ENCODE peak calls at places on chromosomes 5 and 9, in five cellular contexts. F is GM23338, P is fibroblast of lung, R is endothelial cell of umbilical vein, Q is PC-3. B is an unnamed sample.

GRCh38 chr9:126704157-126704941 is 90.6 kb downstream of the LMX1B start:
- DNase-seq in P (peak), R (no peak), F (no peak), Q (peak), B (peak)

GRCh38 chr5:134003957-134004625 is 684 bp downstream of the VDAC1 start:
- DNase-seq in Q (no peak), R (peak), F (peak), P (peak), B (no peak)

GRCh38 chr5:73170522-73170921 is 2.5 kb upstream of the TMEM174 start:
- DNase-seq in Q (peak), R (peak), P (peak), F (peak), B (no peak)

GRCh38 chr9:7056237-7056636 is 298.5 kb downstream of the KDM4C start:
- DNase-seq in Q (no peak), R (no peak), P (no peak), F (no peak), B (no peak)

GRCh38 chr5:11385901-11386293 is 518.3 kb downstream of the CTNND2 start:
- DNase-seq in R (no peak), F (peak), Q (no peak), P (no peak), B (no peak)

GRCh38 chr5:60510049-60510448 is 189.9 kb downstream of the DEPDC1B start:
- DNase-seq in F (no peak), P (no peak), R (no peak), Q (no peak), B (no peak)

GRCh38 chr5:6808462-6808861 is 95.2 kb downstream of the TENT4A start:
- DNase-seq in Q (no peak), F (no peak), R (no peak), P (no peak), B (no peak)

GRCh38 chr5:127878174-127878750 is 175.1 kb downstream of the CCDC192 start:
- DNase-seq in Q (peak), F (peak), R (peak), P (peak), B (peak)

GRCh38 chr5:39448504-39449128 is 23.8 kb upstream of the DAB2 start:
- DNase-seq in P (no peak), R (no peak), Q (no peak), F (peak), B (no peak)

GRCh38 chr5:94508421-94509148 is 109.8 kb downstream of the KIAA0825 start:
- DNase-seq in P (no peak), Q (no peak), R (no peak), F (no peak), B (no peak)

GRCh38 chr5:98296426-98296825 is 477.0 kb upstream of the RGMB start:
- DNase-seq in R (no peak), P (peak), F (peak), Q (peak), B (no peak)

GRCh38 chr9:570187-570586 is 271.3 kb upstream of the DMRT1 start:
- DNase-seq in R (no peak), F (no peak), P (no peak), Q (no peak), B (no peak)

GRCh38 chr9:80503692-80504400 is 932.1 kb downstream of the TLE4 start:
- DNase-seq in R (no peak), P (peak), F (no peak), Q (no peak), B (no peak)

GRCh38 chr9:99859395-99859980 is 37.8 kb downstream of the NR4A3 start:
- DNase-seq in Q (peak), F (peak), R (no peak), P (no peak), B (no peak)

GRCh38 chr5:1212271-1212670 is 10.9 kb downstream of the SLC6A19 start:
- DNase-seq in R (no peak), Q (no peak), F (no peak), P (no peak), B (no peak)

GRCh38 chr5:36070687-36071571 is 4.2 kb upstream of the UGT3A2 start:
- DNase-seq in F (no peak), Q (no peak), P (no peak), R (peak), B (no peak)

GRCh38 chr5:608286-609087 is 3.7 kb upstream of the CEP72 start:
- DNase-seq in Q (no peak), R (no peak), F (no peak), P (no peak), B (no peak)

GRCh38 chr9:7636297-7636696 is 163.3 kb downstream of the DMAC1 start:
- DNase-seq in F (no peak), Q (no peak), P (no peak), R (no peak), B (no peak)

GRCh38 chr9:122806661-122807060 is 6.7 kb downstream of the OR1K1 start:
- DNase-seq in P (no peak), R (no peak), Q (no peak), F (no peak), B (no peak)

GRCh38 chr5:133827001-133827400 is 141.4 kb downstream of the C5orf15 start:
- DNase-seq in R (no peak), Q (no peak), F (no peak), P (no peak), B (peak)

GRCh38 chr5:53362521-53362941 is 117.9 kb upstream of the FST start:
- DNase-seq in P (peak), Q (peak), F (no peak), R (peak), B (peak)

DNA sequence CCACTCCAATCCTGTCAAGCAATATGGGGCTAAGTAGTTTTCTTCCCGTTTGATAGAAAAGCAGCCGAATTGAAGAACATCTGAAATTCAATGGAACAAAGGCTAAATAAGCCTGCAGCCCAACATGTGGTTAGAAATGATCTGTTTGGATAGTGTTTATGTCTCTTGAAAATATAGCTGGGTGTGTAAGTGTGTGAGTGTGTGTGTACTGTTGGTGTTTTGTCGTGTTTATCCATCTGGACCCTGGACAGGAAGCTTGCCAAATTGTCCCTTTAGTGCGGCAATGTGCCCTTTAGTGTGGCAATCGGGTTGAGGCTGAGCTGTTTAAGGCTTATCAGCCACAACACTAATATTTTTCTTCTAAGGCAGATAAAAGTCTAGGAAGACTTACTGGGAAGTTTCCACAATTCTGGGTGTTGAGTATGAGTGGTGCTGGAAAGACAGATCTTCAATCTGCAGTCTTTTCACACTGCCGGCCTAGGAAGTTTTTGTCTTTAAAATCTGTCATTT is 180.2 kb downstream of the YTHDC2 start:
- DNase-seq in R (no peak), P (peak), F (no peak), Q (no peak), B (no peak)
- H2AFZ ChIP-seq in R (no peak), P (no peak), F (peak), Q (no peak), B (no peak)

DNA sequence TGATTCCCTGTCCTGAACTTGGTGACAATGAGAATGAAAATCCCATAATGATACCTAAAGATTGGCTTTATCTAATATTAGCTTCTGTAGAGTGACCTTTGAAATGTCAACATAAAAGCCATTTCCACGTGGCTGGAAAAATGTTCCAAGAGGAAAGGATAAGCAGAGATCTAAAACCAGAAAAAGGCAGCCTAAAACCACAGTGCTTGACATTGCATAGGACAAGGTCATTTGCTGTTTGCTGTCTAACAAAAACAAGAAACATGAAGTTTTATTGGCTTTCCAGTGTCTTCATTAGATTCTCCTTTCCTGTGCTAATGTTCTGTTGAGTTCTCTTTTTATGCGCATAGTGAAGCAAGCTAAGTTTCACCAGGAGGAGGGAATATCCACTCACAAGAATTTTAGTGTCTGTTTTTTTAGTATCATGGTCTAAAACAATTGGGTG is 44.6 kb downstream of the CPEB4 start:
- DNase-seq in F (no peak), Q (no peak), P (no peak), R (no peak), B (no peak)
- TF ChIP-seq EZH2 in F (no peak), Q (no peak), P (no peak), R (no peak), B (no peak)

DNA sequence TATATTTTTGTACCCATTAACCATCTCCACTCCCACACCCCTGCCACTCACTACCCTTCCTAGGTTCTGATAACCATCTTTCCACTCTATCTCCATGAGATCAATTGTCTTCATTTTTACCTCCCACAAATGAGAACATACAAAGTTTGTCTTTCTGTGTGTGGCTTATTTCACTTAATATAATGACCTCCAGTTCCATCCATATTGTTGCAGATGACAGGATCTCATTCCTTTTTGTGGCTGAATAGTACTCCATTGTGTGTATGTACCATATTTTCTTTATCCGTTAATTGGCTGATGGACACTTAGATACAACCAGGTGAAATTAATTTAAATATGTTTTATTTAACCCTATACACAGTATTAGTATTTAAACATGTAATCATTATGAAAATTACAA is 552.9 kb downstream of the PDE4D start:
- DNase-seq in F (no peak), P (no peak), R (no peak), Q (no peak), B (no peak)
- H2AFZ ChIP-seq in F (no peak), P (no peak), R (no peak), Q (no peak), B (no peak)

GRCh38 chr9:77014597-77015263 is 4.7 kb upstream of the FOXB2 start:
- DNase-seq in Q (no peak), F (peak), P (no peak), R (no peak), B (no peak)

GRCh38 chr9:77013932-77014596 is 5.4 kb upstream of the FOXB2 start:
- DNase-seq in R (no peak), P (no peak), Q (no peak), F (peak), B (no peak)

GRCh38 chr9:77016111-77016525 is 3.3 kb upstream of the FOXB2 start:
- DNase-seq in Q (no peak), P (no peak), R (no peak), F (peak), B (no peak)

GRCh38 chr9:77016526-77017504 is 2.6 kb upstream of the FOXB2 start:
- DNase-seq in F (peak), R (no peak), P (no peak), Q (no peak), B (no peak)

GRCh38 chr9:77015291-77016048 is 4.0 kb upstream of the FOXB2 start:
- DNase-seq in F (peak), R (no peak), P (no peak), Q (no peak), B (no peak)
- TF ChIP-seq EZH2 in F (peak), R (peak), P (peak), Q (no peak), B (no peak)

DNA sequence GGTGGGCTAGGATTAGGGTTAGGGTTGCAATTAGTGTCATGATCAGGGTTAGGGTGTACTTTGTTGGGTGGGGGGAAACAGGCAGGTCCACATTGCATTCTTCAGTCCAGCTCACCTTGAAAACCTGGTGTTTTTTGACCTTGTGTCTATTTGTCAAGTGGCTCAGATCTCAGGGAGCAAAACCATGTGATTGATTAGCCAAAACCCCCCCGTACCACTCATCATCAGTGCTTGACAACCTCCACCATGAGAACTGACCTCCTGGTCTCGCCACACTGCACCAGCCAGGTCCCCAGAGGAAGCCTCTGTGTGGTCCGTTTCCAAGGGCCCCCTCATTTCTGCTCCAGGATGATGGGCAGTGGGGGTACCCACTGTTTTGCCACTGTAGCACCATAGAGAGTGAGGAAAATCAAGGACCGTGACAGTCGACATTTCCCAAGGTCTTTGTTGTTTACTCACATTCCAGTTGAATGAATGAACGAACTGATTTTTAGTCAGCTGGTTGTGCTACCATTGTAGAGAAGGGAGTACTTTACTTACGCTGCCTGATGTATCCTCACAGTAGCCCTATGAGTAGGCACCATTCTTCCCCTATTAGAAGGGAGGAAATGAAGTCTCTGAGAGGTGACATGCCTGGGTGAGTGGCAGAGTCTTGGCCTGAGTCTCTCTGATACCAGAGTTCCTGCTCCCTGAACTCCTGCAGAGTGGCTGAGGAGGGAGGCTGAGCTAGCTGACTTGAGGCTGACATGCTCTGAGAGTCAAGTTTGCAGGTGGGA is 84.8 kb downstream of the RAD23B start:
- DNase-seq in R (peak), Q (peak), P (no peak), F (no peak), B (no peak)
- H2AFZ ChIP-seq in R (peak), Q (no peak), P (no peak), F (no peak), B (no peak)

GRCh38 chr9:114098021-114098659 is 952 bp downstream of the KIF12 start:
- DNase-seq in P (no peak), F (peak), Q (peak), R (no peak), B (no peak)

GRCh38 chr9:114099523-114100270 is 605 bp upstream of the KIF12 start:
- DNase-seq in R (no peak), P (no peak), F (no peak), Q (no peak), B (no peak)

GRCh38 chr9:114097613-114098020 is 1.5 kb downstream of the KIF12 start:
- DNase-seq in P (no peak), Q (peak), R (peak), F (no peak), B (no peak)

GRCh38 chr9:114100536-114100935 is 1.4 kb upstream of the KIF12 start:
- DNase-seq in Q (no peak), F (no peak), P (no peak), R (peak), B (no peak)

GRCh38 chr9:114098660-114099522 is at the start of gene KIF12:
- DNase-seq in R (no peak), F (peak), P (no peak), Q (peak), B (no peak)
- TF ChIP-seq EZH2 in R (no peak), F (peak), P (peak), Q (no peak), B (no peak)

DNA sequence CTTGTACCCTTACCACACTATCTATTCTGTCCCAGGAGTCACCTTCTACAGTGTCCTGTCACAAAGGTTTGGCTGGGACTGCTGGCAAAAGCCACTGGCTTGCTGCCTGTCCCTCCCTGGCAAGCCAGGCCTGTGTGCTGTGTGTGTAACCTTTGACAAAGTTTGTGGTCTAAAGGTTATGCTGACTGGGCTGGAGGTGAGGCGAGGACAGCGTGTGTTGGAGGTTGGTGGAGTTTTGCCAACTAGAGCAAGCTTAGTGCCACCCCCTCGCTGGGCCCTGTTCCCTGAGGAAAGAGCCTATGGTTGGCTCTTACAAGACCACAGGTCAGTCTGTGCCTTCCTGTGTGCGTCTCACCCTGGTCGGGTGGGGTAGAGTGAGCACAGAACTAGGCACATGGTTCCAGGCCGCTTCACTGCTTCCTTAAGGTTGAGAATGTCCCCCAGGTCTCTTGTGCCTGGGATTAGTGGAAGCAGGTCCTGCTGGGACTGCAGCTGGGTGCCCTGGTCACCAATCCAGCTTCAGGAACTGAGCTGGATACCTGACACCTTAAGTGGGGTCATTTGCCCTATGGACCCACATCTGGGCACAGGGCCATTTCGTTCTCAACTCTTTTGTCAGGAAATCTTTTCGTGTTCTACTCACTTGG is 152.2 kb downstream of the GADD45G start:
- DNase-seq in P (peak), R (no peak), Q (no peak), F (no peak), B (no peak)
- H2AFZ ChIP-seq in P (no peak), R (no peak), Q (no peak), F (no peak), B (no peak)

DNA sequence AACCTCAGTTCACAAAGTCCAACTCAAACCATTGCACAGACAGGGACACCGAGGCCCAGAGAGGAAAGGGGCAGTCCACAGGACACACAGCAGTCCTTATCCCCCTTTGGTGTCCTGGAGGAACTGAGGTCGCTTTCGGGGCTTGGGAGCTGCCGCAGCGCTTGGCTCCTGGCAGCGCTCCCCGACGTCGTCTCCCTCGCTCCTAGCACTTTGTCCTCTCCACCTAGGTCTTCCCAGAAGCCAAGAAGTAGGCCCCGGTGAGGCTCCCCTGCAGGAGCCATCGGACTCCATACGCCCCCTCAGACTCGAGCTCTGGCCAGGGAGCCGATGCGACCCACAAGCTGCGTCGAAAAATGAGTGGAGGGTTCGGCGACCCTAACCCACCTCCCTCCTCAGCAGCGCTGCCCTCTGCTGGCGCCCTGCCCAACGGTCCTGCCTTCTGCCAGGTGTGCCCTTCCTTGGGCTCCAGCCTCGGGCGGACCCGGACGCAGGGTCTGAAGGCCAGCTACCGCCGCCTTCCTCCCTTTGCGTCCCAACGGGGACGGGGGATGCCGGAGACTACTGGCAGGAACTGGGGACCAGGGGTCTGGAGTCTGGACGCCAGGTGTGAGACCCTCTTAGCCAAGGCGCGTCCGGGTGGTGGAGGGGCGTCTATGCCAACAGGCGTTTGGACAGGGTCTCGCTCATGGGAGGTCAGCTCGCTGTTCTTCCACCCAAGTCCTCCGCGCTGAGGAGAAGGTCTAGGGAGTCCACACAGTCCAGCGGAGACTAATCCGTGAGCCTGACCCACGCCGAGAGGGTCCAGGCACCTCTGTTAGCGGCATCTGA is 2.1 kb upstream of the PRDM12 start:
- DNase-seq in R (no peak), Q (no peak), P (no peak), F (peak), B (no peak)
- TF ChIP-seq EZH2 in R (peak), Q (no peak), P (peak), F (peak), B (no peak)

DNA sequence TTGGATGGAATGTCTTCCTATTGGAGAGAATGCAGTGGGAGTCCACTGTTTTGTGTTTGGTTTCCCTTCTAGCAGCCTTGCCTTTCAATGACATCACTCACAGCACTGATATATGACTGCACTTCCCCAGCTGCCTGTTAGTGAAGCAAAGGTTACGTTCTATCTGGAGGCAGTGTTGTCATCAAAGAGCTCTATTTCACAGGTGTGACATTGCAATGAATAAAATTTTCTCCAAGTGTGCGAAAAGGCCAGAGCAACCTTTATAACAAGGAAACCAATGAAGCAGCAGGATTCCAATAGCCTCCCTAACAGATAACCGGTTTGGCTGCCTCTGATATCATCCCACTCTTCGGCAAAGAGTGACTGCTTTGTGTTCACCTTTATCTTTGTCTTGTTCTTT is 523.5 kb upstream of the ZNF608 start:
- DNase-seq in R (no peak), P (no peak), Q (peak), F (no peak), B (peak)
- H2AFZ ChIP-seq in R (no peak), P (no peak), Q (no peak), F (peak), B (no peak)

B was measured in PC-9.